ENCODE peak calls at places on chromosomes 11 and 22, in ten cellular contexts. F is AG09309, B is mucosa of descending colon, E is suprapubic skin, M is hepatocyte, G is pancreas, Q is lung, S is brain microvascular endothelial cell, O is kidney epithelial cell, V is astrocyte of the spinal cord. C is an unnamed sample.

GRCh38 chr11:127656266-127656879 is 655.8 kb upstream of the KIRREL3 start:
- DNase-seq in F (no peak), B (no peak), E (no peak), M (no peak), G (no peak), Q (no peak), S (no peak), O (no peak), V (peak), C (no peak)

GRCh38 chr11:111335596-111335995 is 37.2 kb downstream of the POU2AF3 start:
- DNase-seq in F (no peak), B (no peak), E (no peak), M (no peak), G (no peak), Q (no peak), S (no peak), O (no peak), V (no peak), C (no peak)

GRCh38 chr11:2196970-2197770 is 25.6 kb upstream of the TH start:
- DNase-seq in F (no peak), B (peak), E (no peak), M (peak), G (peak), Q (peak), S (peak), O (no peak), V (peak), C (no peak)

GRCh38 chr11:110087820-110088534 is 5.2 kb upstream of the ZC3H12C start:
- DNase-seq in F (no peak), B (no peak), E (no peak), M (no peak), G (no peak), Q (peak), S (peak), O (peak), V (peak), C (peak)

GRCh38 chr11:40338739-40339138 is 1120.7 kb downstream of the LRRC4C start:
- DNase-seq in F (no peak), B (no peak), E (no peak), M (no peak), G (no peak), Q (no peak), S (peak), O (peak), V (peak), C (no peak)

GRCh38 chr11:12701815-12702214 is 27.6 kb downstream of the TEAD1 start:
- DNase-seq in F (no peak), B (no peak), E (no peak), M (no peak), G (no peak), Q (no peak), S (no peak), O (no peak), V (no peak), C (no peak)

GRCh38 chr11:35009941-35010337 is 93.5 kb downstream of the PDHX start:
- DNase-seq in F (no peak), B (no peak), E (no peak), M (no peak), G (no peak), Q (no peak), S (no peak), O (no peak), V (peak), C (no peak)

GRCh38 chr11:73210916-73211667 is 7.0 kb upstream of the P2RY2 start:
- DNase-seq in F (no peak), B (no peak), E (no peak), M (no peak), G (no peak), Q (no peak), S (no peak), O (no peak), V (no peak), C (no peak)

GRCh38 chr11:66472054-66472453 is 5.3 kb downstream of the PELI3 start:
- DNase-seq in F (no peak), B (no peak), E (no peak), M (no peak), G (no peak), Q (no peak), S (no peak), O (no peak), V (no peak), C (no peak)

GRCh38 chr22:48391820-48392219 is 1435.9 kb downstream of the BRD1 start:
- DNase-seq in F (no peak), B (no peak), E (no peak), M (no peak), G (no peak), Q (no peak), S (no peak), O (no peak), V (no peak), C (no peak)

GRCh38 chr11:121741316-121741715 is 288.5 kb upstream of the SORL1-AS1 start:
- DNase-seq in F (no peak), B (no peak), E (no peak), M (peak), G (no peak), Q (no peak), S (no peak), O (no peak), V (peak), C (no peak)

GRCh38 chr11:47332303-47332711 is 20.2 kb downstream of the MYBPC3 start:
- DNase-seq in F (no peak), B (no peak), E (no peak), M (no peak), G (no peak), Q (no peak), S (no peak), O (no peak), V (no peak), C (no peak)

GRCh38 chr11:3627291-3627690 is 14.5 kb downstream of the ART5 start:
- DNase-seq in F (peak), B (no peak), E (no peak), M (peak), G (no peak), Q (no peak), S (peak), O (peak), V (peak), C (no peak)

GRCh38 chr11:128354476-128354875 is 232.9 kb downstream of the ETS1 start:
- DNase-seq in F (no peak), B (no peak), E (no peak), M (no peak), G (no peak), Q (no peak), S (no peak), O (no peak), V (no peak), C (no peak)

GRCh38 chr22:30877662-30878515 is 90.7 kb downstream of the MORC2 start:
- DNase-seq in F (no peak), B (peak), E (no peak), M (no peak), G (peak), Q (no peak), S (no peak), O (no peak), V (no peak), C (no peak)

GRCh38 chr11:33893711-33894401 is 2.0 kb upstream of the LMO2 start:
- DNase-seq in F (no peak), B (no peak), E (no peak), M (no peak), G (no peak), Q (no peak), S (peak), O (no peak), V (no peak), C (no peak)

GRCh38 chr22:32579533-32580220 is 105.1 kb downstream of the FBXO7 start:
- DNase-seq in F (no peak), B (no peak), E (no peak), M (no peak), G (no peak), Q (no peak), S (peak), O (no peak), V (peak), C (peak)

GRCh38 chr11:131571571-131571970 is 201.2 kb downstream of the NTM start:
- DNase-seq in F (no peak), B (no peak), E (no peak), M (no peak), G (no peak), Q (no peak), S (no peak), O (no peak), V (no peak), C (no peak)

GRCh38 chr11:118636569-118637290 is 29.3 kb downstream of the PHLDB1 start:
- DNase-seq in F (no peak), B (no peak), E (no peak), M (no peak), G (no peak), Q (no peak), S (no peak), O (no peak), V (no peak), C (no peak)

GRCh38 chr22:50691521-50691920 is 18.9 kb downstream of the SHANK3 start:
- DNase-seq in F (peak), B (no peak), E (no peak), M (no peak), G (no peak), Q (no peak), S (peak), O (no peak), V (peak), C (no peak)

GRCh38 chr11:128210148-128210940 is 377.0 kb downstream of the ETS1 start:
- DNase-seq in F (peak), B (no peak), E (no peak), M (peak), G (no peak), Q (peak), S (peak), O (peak), V (peak), C (peak)

GRCh38 chr11:47192111-47192510 is 5.9 kb upstream of the PACSIN3 start:
- DNase-seq in F (no peak), B (no peak), E (no peak), M (no peak), G (no peak), Q (no peak), S (no peak), O (no peak), V (no peak), C (no peak)

GRCh38 chr11:125968363-125968762 is 22.5 kb downstream of the VSIG10L2 start:
- DNase-seq in F (no peak), B (no peak), E (no peak), M (no peak), G (no peak), Q (no peak), S (no peak), O (no peak), V (no peak), C (no peak)

GRCh38 chr11:10639350-10639749 is 54.2 kb downstream of the IRAG1 start:
- DNase-seq in F (no peak), B (no peak), E (no peak), M (no peak), G (no peak), Q (no peak), S (no peak), O (no peak), V (no peak), C (no peak)

GRCh38 chr11:120344302-120345004 is 8.2 kb downstream of the ARHGEF12 start:
- DNase-seq in F (no peak), B (no peak), E (no peak), M (no peak), G (no peak), Q (no peak), S (peak), O (no peak), V (peak), C (no peak)

GRCh38 chr22:43188829-43189545 is 2.1 kb upstream of the TTLL12 start:
- DNase-seq in F (no peak), B (peak), E (no peak), M (no peak), G (no peak), Q (no peak), S (no peak), O (no peak), V (no peak), C (no peak)

GRCh38 chr11:30488304-30488998 is 97.7 kb downstream of the MPPED2 start:
- DNase-seq in F (no peak), B (no peak), E (no peak), M (peak), G (no peak), Q (peak), S (peak), O (peak), V (peak), C (peak)

GRCh38 chr11:96188625-96189006 is 154.4 kb downstream of the MAML2 start:
- DNase-seq in F (no peak), B (no peak), E (no peak), M (no peak), G (no peak), Q (no peak), S (peak), O (no peak), V (peak), C (no peak)

GRCh38 chr11:35330924-35331323 is 88.4 kb downstream of the SLC1A2 start:
- DNase-seq in F (no peak), B (no peak), E (no peak), M (no peak), G (no peak), Q (no peak), S (no peak), O (no peak), V (no peak), C (no peak)

DNA sequence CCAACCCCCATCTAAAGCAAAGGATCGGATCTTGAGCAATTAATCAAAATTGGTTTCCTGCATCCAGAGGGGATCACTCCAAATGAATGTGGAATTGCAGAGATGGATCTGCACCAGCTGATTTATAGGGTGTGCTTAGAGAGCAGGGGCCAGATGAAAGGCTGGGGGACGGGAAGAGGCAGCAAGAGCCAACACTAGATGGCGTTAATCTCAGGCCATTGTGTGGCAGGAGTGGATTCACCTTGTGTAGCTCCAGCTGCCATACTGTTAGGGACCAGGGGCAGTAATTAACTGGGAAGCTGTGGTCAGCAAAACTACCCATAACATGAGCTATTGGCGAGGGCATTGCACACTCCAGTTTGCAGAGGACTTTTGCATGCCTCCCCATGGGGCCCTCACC is 35.6 kb downstream of the SERPINH1 start:
- DNase-seq in F (no peak), B (no peak), E (no peak), M (peak), G (no peak), Q (no peak), S (peak), O (no peak), V (peak), C (no peak)
- TF ChIP-seq CTCF in F (peak), B (no peak), E (no peak), M (peak), G (no peak), Q (no peak), S (peak), O (peak), V (peak), C (peak)

GRCh38 chr11:129376658-129377341 is 1.2 kb downstream of the BARX2 start:
- DNase-seq in F (no peak), B (no peak), E (no peak), M (no peak), G (no peak), Q (no peak), S (no peak), O (no peak), V (no peak), C (no peak)

GRCh38 chr11:129374993-129375721 is 491 bp upstream of the BARX2 start:
- DNase-seq in F (no peak), B (peak), E (no peak), M (peak), G (peak), Q (no peak), S (no peak), O (no peak), V (peak), C (no peak)

GRCh38 chr11:129377739-129378138 is 2.1 kb downstream of the BARX2 start:
- DNase-seq in F (no peak), B (no peak), E (no peak), M (no peak), G (no peak), Q (no peak), S (no peak), O (no peak), V (no peak), C (no peak)

GRCh38 chr11:129374081-129374992 is 1.3 kb upstream of the BARX2 start:
- DNase-seq in F (no peak), B (peak), E (no peak), M (no peak), G (no peak), Q (no peak), S (no peak), O (no peak), V (no peak), C (no peak)

DNA sequence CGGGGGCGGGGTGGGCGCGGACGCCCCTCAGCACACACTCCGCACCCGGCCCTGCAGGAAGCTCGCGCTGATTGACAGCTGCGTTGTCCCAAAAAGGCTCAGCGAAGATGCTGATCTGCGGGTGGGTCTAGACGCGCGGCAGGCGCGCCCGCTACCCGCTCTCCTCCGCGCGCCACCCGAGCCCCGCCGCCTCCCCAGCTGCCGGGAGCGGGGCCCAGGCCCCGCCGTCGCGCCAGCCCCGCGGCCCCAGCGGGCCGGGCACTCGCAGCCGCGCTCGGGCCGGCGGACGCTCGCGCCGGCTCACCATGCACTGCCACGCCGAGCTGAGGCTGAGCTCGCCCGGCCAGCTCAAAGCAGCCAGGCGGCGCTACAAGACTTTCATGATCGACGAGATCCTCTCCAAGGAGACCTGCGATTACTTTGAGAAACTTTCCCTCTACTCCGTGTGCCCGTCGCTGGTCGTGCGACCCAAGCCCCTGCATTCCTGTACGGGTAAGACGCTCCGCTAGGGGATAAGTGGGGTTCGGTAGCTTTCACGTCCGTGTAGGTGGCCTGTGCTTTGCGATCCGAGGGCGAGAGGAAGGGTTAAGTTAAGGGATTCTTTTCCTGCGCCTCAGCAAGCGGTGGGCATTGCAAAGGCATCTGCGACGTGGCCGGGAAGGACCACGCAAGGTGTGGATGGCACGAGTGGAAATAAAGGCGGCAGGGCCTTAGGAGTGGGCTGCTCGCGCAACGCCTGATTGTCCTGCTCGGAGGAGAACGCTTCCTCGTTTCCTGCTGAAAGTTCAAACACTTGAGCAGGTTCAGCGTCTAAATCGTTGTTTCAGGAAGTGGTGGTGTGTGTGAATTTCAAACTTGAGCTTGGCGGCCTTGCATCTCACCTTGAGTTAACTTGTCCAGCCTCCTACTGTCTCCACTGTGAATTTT is at the start of gene BARX2:
- DNase-seq in F (peak), B (peak), E (no peak), M (peak), G (peak), Q (peak), S (peak), O (peak), V (peak), C (peak)
- H3K4me3 ChIP-seq in F (no peak), B (peak), E (peak), M (peak), G (peak), Q (no peak), S (peak), O (peak), V (no peak), C (peak)

GRCh38 chr22:41229215-41229614 is 11.5 kb downstream of the CHADL start:
- DNase-seq in F (no peak), B (no peak), E (no peak), M (no peak), G (no peak), Q (no peak), S (no peak), O (no peak), V (no peak), C (no peak)
- TF ChIP-seq CTCF in F (no peak), B (no peak), E (no peak), M (no peak), G (no peak), Q (no peak), S (no peak), O (no peak), V (no peak), C (no peak)

DNA sequence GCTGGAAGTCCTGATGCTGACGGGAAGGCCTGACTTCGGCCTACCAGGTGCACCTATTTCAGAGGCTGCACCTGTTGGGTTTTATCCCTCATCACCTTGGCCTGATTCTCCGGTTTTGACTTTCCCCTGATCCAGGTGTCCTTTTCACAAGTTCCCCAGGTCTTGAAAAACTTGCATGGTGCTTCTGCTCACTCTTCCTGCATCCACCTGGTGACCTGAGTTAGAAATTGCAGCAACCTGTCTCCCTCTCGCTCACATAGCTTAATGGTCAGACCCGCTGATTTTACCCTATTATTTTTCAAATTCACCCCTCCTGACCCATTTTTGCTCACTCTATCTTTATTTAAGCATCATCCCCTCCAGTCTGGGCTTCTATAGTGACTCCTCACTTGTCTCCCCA is 208.9 kb upstream of the SEZ6L start:
- DNase-seq in F (no peak), B (no peak), E (no peak), M (no peak), G (no peak), Q (no peak), S (no peak), O (no peak), V (no peak), C (no peak)
- H3K4me3 ChIP-seq in F (no peak), B (no peak), E (no peak), M (no peak), G (no peak), Q (no peak), S (no peak), O (no peak), V (no peak), C (no peak)

GRCh38 chr22:46389081-46389480 is 53.6 kb downstream of the TRMU start:
- DNase-seq in F (no peak), B (no peak), E (no peak), M (no peak), G (no peak), Q (no peak), S (no peak), O (no peak), V (no peak), C (no peak)

GRCh38 chr22:46390105-46390651 is 54.7 kb downstream of the TRMU start:
- DNase-seq in F (no peak), B (no peak), E (no peak), M (no peak), G (no peak), Q (no peak), S (no peak), O (no peak), V (no peak), C (no peak)

GRCh38 chr22:46392137-46392844 is 56.8 kb downstream of the TRMU start:
- DNase-seq in F (no peak), B (no peak), E (no peak), M (no peak), G (no peak), Q (no peak), S (no peak), O (no peak), V (no peak), C (no peak)

GRCh38 chr22:46391486-46392136 is 56.1 kb downstream of the TRMU start:
- DNase-seq in F (no peak), B (no peak), E (no peak), M (no peak), G (no peak), Q (no peak), S (no peak), O (no peak), V (no peak), C (no peak)

GRCh38 chr22:46390652-46391301 is 55.3 kb downstream of the TRMU start:
- DNase-seq in F (peak), B (peak), E (no peak), M (no peak), G (peak), Q (peak), S (peak), O (no peak), V (peak), C (no peak)
- TF ChIP-seq CTCF in F (peak), B (no peak), E (no peak), M (peak), G (peak), Q (no peak), S (peak), O (peak), V (peak), C (no peak)

C was measured in astrocyte of the cerebellum.